ENCODE peak calls at places on chromosomes 7 and 10, in five cellular contexts. A is T follicular helper cell; V is SK-N-MC; Z is NCI-H2081; C is stimulated activated CD8-positive, alpha-beta memory T cell treated with anti-CD3 and anti-CD28 coated beads, Interleukin-4, amount 100 ng/mL, for 1 hour. G is an unnamed sample.
A peak's percentile ranks its signal among the peaks of the same experiment; 100 is the strongest.

GRCh38 chr7:17022915-17023314 is 141.1 kb upstream of the AGR3 start:
- DNase-seq in V (no peak), A (no peak), C (no peak), Z (no peak), G (no peak)

GRCh38 chr7:24587853-24588252 is 14.6 kb downstream of the PALS2 start:
- DNase-seq in Z (no peak), V (no peak), C (peak; percentile 16), A (peak; percentile 42), G (peak; percentile 4)

GRCh38 chr10:124477614-124478363 is 16.2 kb downstream of the LHPP start:
- DNase-seq in V (no peak), A (no peak), C (no peak), Z (no peak), G (no peak)

GRCh38 chr7:3995187-3995586 is 686.9 kb upstream of the FOXK1 start:
- DNase-seq in A (no peak), Z (no peak), C (no peak), V (no peak), G (no peak)

GRCh38 chr10:112919721-112920120 is 30.3 kb upstream of the TCF7L2 start:
- DNase-seq in A (no peak), C (no peak), V (no peak), Z (no peak), G (peak; percentile 90)

GRCh38 chr10:28769147-28769604 is 91.9 kb downstream of the BAMBI start:
- DNase-seq in C (no peak), V (no peak), A (no peak), Z (no peak), G (no peak)

GRCh38 chr7:7536396-7537019 is 835 bp upstream of the COL28A1 start:
- DNase-seq in A (no peak), C (no peak), V (no peak), Z (no peak), G (no peak)

GRCh38 chr7:112723416-112723815 is 66.8 kb downstream of the TMEM168 start:
- DNase-seq in C (no peak), A (no peak), V (no peak), Z (no peak), G (peak; percentile 22)

GRCh38 chr10:101609481-101609880 is 21.4 kb downstream of the DPCD start:
- DNase-seq in C (no peak), V (no peak), A (no peak), Z (no peak), G (no peak)

GRCh38 chr10:27719052-27719451 is 26.6 kb downstream of the MKX start:
- DNase-seq in V (no peak), Z (no peak), A (no peak), C (no peak), G (no peak)